ENCODE peak calls at places on chromosomes 4 and X, in four cellular contexts. S is stimulated activated CD8-positive, alpha-beta memory T cell treated with anti-CD3 and anti-CD28 coated beads, Interleukin-15, amount 100 ng/mL, for 4 hours; V is natural killer cell; K is left cardiac atrium. I is an unnamed sample.

GRCh38 chr4:27720010-27720766 is 859.5 kb downstream of the STIM2 start:
- DNase-seq in S (no peak), V (no peak), K (no peak), I (no peak)

GRCh38 chr4:36255575-36255974 is 11.3 kb upstream of the ARAP2 start:
- DNase-seq in S (peak), V (peak), K (no peak), I (no peak)

GRCh38 chr4:77007358-77008230 is 58.0 kb downstream of the SEPTIN11 start:
- DNase-seq in S (no peak), V (no peak), K (peak), I (no peak)

GRCh38 chr4:152185786-152186540 is 349.9 kb downstream of the FBXW7 start:
- DNase-seq in S (no peak), V (no peak), K (no peak), I (no peak)

GRCh38 chr4:75821966-75822365 is 80.3 kb downstream of the PPEF2 start:
- DNase-seq in S (no peak), V (no peak), K (no peak), I (no peak)

GRCh38 chr4:182574706-182575105 is 331.5 kb downstream of the TENM3 start:
- DNase-seq in S (no peak), V (no peak), K (no peak), I (no peak)

GRCh38 chr4:15585331-15585730 is 69.8 kb downstream of the FBXL5 start:
- DNase-seq in S (no peak), V (no peak), K (no peak), I (no peak)

GRCh38 chrX:44568196-44568595 is 25.5 kb upstream of the FUNDC1 start:
- DNase-seq in S (no peak), V (no peak), K (no peak), I (no peak)

GRCh38 chr4:140082399-140082758 is 71.6 kb downstream of the MAML3 start:
- DNase-seq in S (no peak), V (no peak), K (no peak), I (no peak)

GRCh38 chr4:8308144-8308543 is 38.6 kb downstream of the HTRA3 start:
- DNase-seq in S (no peak), V (no peak), K (no peak), I (no peak)

GRCh38 chr4:98262431-98262830 is 1.2 kb downstream of the RAP1GDS1 start:
- DNase-seq in S (no peak), V (no peak), K (no peak), I (no peak)

GRCh38 chr4:10640535-10641159 is 43.9 kb downstream of the CLNK start:
- DNase-seq in S (no peak), V (no peak), K (peak), I (no peak)